ENCODE peak calls at places on chromosomes 12 and 14, in five cellular contexts. X is stimulated activated CD4-positive, alpha-beta T cell treated with anti-CD3 and anti-CD28 coated beads, Interleukin-15, amount 100 ng/mL, for 24 hours; Z is Right ventricle myocardium superior; V is foreskin melanocyte; F is globus pallidus. W is an unnamed sample.

GRCh38 chr12:18101043-18101442 is 11.1 kb upstream of the RERGL start:
- DNase-seq in X (no peak), Z (no peak), V (peak; percentile 2), F (no peak), W (no peak)

GRCh38 chr12:74922642-74923041 is 287.0 kb downstream of the KCNC2 start:
- DNase-seq in X (no peak), Z (no peak), V (no peak), F (no peak), W (no peak)

GRCh38 chr14:36988568-36988967 is 183.8 kb downstream of the SLC25A21 start:
- DNase-seq in X (no peak), Z (no peak), V (no peak), F (no peak), W (no peak)

GRCh38 chr14:103854822-103855733 is 7.7 kb upstream of the PPP1R13B start:
- DNase-seq in X (no peak), Z (no peak), V (no peak), F (no peak), W (peak; percentile 77)

GRCh38 chr14:89504084-89504483 is 87.1 kb upstream of the FOXN3 start:
- DNase-seq in X (no peak), Z (no peak), V (peak; percentile 27), F (no peak), W (no peak)

GRCh38 chr12:117966511-117966910 is 2.3 kb downstream of the KSR2 start:
- DNase-seq in X (no peak), Z (no peak), V (no peak), F (no peak), W (no peak)

GRCh38 chr12:46664771-46665287 is 161.0 kb downstream of the SLC38A4 start:
- DNase-seq in X (no peak), Z (no peak), V (peak; percentile 81), F (no peak), W (no peak)

GRCh38 chr12:20350495-20350894 is 17.8 kb upstream of the PDE3A start:
- DNase-seq in X (no peak), Z (no peak), V (no peak), F (no peak), W (no peak)

GRCh38 chr12:119274636-119275065 is 59.9 kb upstream of the CCDC60 start:
- DNase-seq in X (no peak), Z (no peak), V (no peak), F (no peak), W (no peak)

GRCh38 chr14:74945261-74945851 is 10.0 kb downstream of the PGF start:
- DNase-seq in X (peak; percentile 49), Z (peak; percentile 59), V (peak; percentile 44), F (no peak), W (no peak)

GRCh38 chr14:104864267-104865068 is 600 bp upstream of the CEP170B start:
- DNase-seq in X (peak; percentile 27), Z (peak; percentile 52), V (no peak), F (no peak), W (peak; percentile 81)

GRCh38 chr14:31962920-31963319 is 114.2 kb upstream of the ARHGAP5 start:
- DNase-seq in X (no peak), Z (no peak), V (no peak), F (peak; percentile 65), W (no peak)

GRCh38 chr12:39852346-39852745 is 232.7 kb upstream of the ABCD2 start:
- DNase-seq in X (no peak), Z (no peak), V (no peak), F (no peak), W (no peak)

GRCh38 chr14:29814153-29815057 is 113.2 kb downstream of the PRKD1 start:
- DNase-seq in X (no peak), Z (peak; percentile 85), V (no peak), F (peak; percentile 81), W (no peak)

GRCh38 chr12:92614502-92614901 is 88.3 kb upstream of the PLEKHG7 start:
- DNase-seq in X (no peak), Z (no peak), V (no peak), F (no peak), W (no peak)

GRCh38 chr12:4134833-4135597 is 138.5 kb upstream of the CCND2 start:
- DNase-seq in X (no peak), Z (no peak), V (no peak), F (no peak), W (no peak)

GRCh38 chr12:95231190-95231589 is 13.6 kb downstream of the VEZT start:
- DNase-seq in X (no peak), Z (no peak), V (no peak), F (no peak), W (no peak)

GRCh38 chr12:48934312-48934706 is 9.0 kb upstream of the FKBP11 start:
- DNase-seq in X (no peak), Z (no peak), V (no peak), F (no peak), W (no peak)

GRCh38 chr12:41230756-41231155 is 42.6 kb downstream of the PDZRN4 start:
- DNase-seq in X (no peak), Z (no peak), V (no peak), F (peak; percentile 48), W (no peak)

GRCh38 chr14:97077253-97077653 is 280.1 kb downstream of the VRK1 start:
- DNase-seq in X (peak; percentile 5), Z (peak; percentile 61), V (peak; percentile 2), F (peak; percentile 63), W (peak; percentile 47)

GRCh38 chr14:100895411-100895810 is 8.1 kb downstream of the RTL1 start:
- DNase-seq in X (no peak), Z (no peak), V (no peak), F (no peak), W (no peak)

GRCh38 chr14:50007123-50007903 is 109.1 kb downstream of the VCPKMT start:
- DNase-seq in X (no peak), Z (no peak), V (no peak), F (no peak), W (no peak)

GRCh38 chr12:96006727-96007126 is 10.6 kb upstream of the HAL start:
- DNase-seq in X (no peak), Z (no peak), V (no peak), F (no peak), W (no peak)

GRCh38 chr12:8609061-8609570 is 3.5 kb downstream of the AICDA start:
- DNase-seq in X (peak; percentile 8), Z (no peak), V (peak; percentile 29), F (peak; percentile 32), W (no peak)

GRCh38 chr12:57628280-57629191 is 4.5 kb downstream of the B4GALNT1 start:
- DNase-seq in X (no peak), Z (no peak), V (no peak), F (no peak), W (no peak)

GRCh38 chr14:93115920-93116675 is at the start of gene ITPK1:
- DNase-seq in X (peak; percentile 66), Z (peak; percentile 80), V (no peak), F (peak; percentile 66), W (peak; percentile 77)

GRCh38 chr12:129075451-129076208 is 222.4 kb downstream of the GLT1D1 start:
- DNase-seq in X (no peak), Z (no peak), V (no peak), F (no peak), W (no peak)

GRCh38 chr14:63175531-63175930 is 28.7 kb upstream of the RHOJ start:
- DNase-seq in X (no peak), Z (no peak), V (no peak), F (no peak), W (no peak)

GRCh38 chr14:97771340-97772045 is 974.3 kb downstream of the VRK1 start:
- DNase-seq in X (no peak), Z (no peak), V (no peak), F (no peak), W (no peak)

GRCh38 chr14:93056166-93056839 is 59.4 kb downstream of the ITPK1 start:
- DNase-seq in X (no peak), Z (no peak), V (no peak), F (no peak), W (no peak)

GRCh38 chr12:65300679-65301349 is 22.3 kb downstream of the MSRB3 start:
- DNase-seq in X (no peak), Z (no peak), V (peak; percentile 38), F (no peak), W (no peak)

GRCh38 chr12:46107591-46107990 is 117.2 kb upstream of the SCAF11 start:
- DNase-seq in X (no peak), Z (no peak), V (no peak), F (no peak), W (no peak)